ENCODE peak calls at places on chromosomes 3 and 15, in seven cellular contexts. J is pons, I is NCI-H1436, B is HTR-8/SVneo, A is ELR, E is NCI-H2029 treated with DMSO at 0.1 percent for 48 hours, Z is Daoy. R is an unnamed sample.

GRCh38 chr3:61182648-61183047 is 68.6 kb downstream of the FHIT start:
- DNase-seq in I (no peak), B (no peak), Z (no peak), J (no peak), E (no peak), A (no peak), R (no peak)

GRCh38 chr15:81113861-81114261 is 20.2 kb upstream of the CFAP161 start:
- DNase-seq in Z (no peak), I (no peak), J (no peak), B (no peak), E (no peak), A (peak), R (no peak)

GRCh38 chr15:58518626-58519025 is 86.8 kb downstream of the LIPC start:
- DNase-seq in B (no peak), I (no peak), A (no peak), Z (no peak), E (no peak), J (no peak), R (no peak)

GRCh38 chr3:18725668-18726407 is 300.7 kb upstream of the SATB1 start:
- DNase-seq in J (no peak), B (no peak), E (no peak), A (no peak), I (no peak), Z (no peak), R (peak)

GRCh38 chr15:82081904-82082810 is 36.3 kb upstream of the MEX3B start:
- DNase-seq in Z (peak), B (peak), I (no peak), A (peak), E (peak), J (no peak), R (peak)

GRCh38 chr3:78732471-78732870 is 1035.3 kb downstream of the ROBO1 start:
- DNase-seq in I (no peak), J (no peak), Z (no peak), B (no peak), E (no peak), A (no peak), R (no peak)

GRCh38 chr3:9884555-9885165 is 4.6 kb upstream of the CIDEC start:
- DNase-seq in A (peak), I (no peak), B (peak), E (no peak), Z (peak), J (no peak), R (peak)

GRCh38 chr15:73716417-73716816 is 32.2 kb downstream of the CD276 start:
- DNase-seq in Z (no peak), J (no peak), I (no peak), A (no peak), B (no peak), E (peak), R (no peak)

GRCh38 chr3:121883507-121883906 is 10.7 kb upstream of the SLC15A2 start:
- DNase-seq in B (peak), I (peak), A (peak), E (peak), J (no peak), Z (peak), R (peak)

GRCh38 chr15:69664572-69665326 is 212.1 kb downstream of the RPLP1 start:
- DNase-seq in A (no peak), E (no peak), B (no peak), Z (peak), J (no peak), I (peak), R (no peak)

GRCh38 chr3:132325103-132325606 is 7.9 kb downstream of the ACP3 start:
- DNase-seq in Z (no peak), B (no peak), A (no peak), E (no peak), J (no peak), I (no peak), R (peak)

GRCh38 chr15:63983071-63983711 is 63.1 kb downstream of the DAPK2 start:
- DNase-seq in A (no peak), J (no peak), I (no peak), Z (no peak), B (no peak), E (no peak), R (no peak)

R was measured in renal cortical epithelial cell.